ENCODE peak calls at places on chromosomes 3 and 15, in four cellular contexts. F is effector memory CD4-positive, alpha-beta T cell; A is neuronal stem cell; H is testis. I is an unnamed sample. For H3K36me3 and H3K4me1, the result is how much of the 10 kb centered on the place peaks cover.

GRCh38 chr3:115657168-115657567 is 33.9 kb downstream of the GAP43 start:
- DNase-seq in H (no peak), F (no peak), A (no peak), I (peak)

GRCh38 chr3:149376728-149377407 is 581 bp downstream of the TM4SF1 start:
- DNase-seq in H (no peak), A (no peak), F (no peak), I (no peak)

GRCh38 chr3:29718661-29719065 is 437.8 kb downstream of the RBMS3 start:
- DNase-seq in F (no peak), H (no peak), A (no peak), I (no peak)

GRCh38 chr3:120678331-120678845 is 3.7 kb downstream of the HGD start:
- DNase-seq in F (no peak), H (peak), A (no peak), I (peak)

GRCh38 chr3:194280777-194281176 is 70.4 kb downstream of the CPN2 start:
- DNase-seq in H (peak), F (no peak), A (no peak), I (no peak)

GRCh38 chr3:140505256-140505655 is 172.6 kb upstream of the TRIM42 start:
- DNase-seq in A (peak), F (no peak), H (peak), I (no peak)

GRCh38 chr3:141058996-141059395 is 7.8 kb downstream of the SPSB4 start:
- DNase-seq in A (no peak), H (no peak), F (no peak), I (no peak)

GRCh38 chr15:70535071-70535954 is 228.0 kb downstream of the UACA start:
- DNase-seq in A (no peak), H (no peak), F (peak), I (no peak)

GRCh38 chr3:171755015-171755589 is 55.2 kb downstream of the PLD1 start:
- DNase-seq in H (no peak), F (no peak), A (no peak), I (no peak)

GRCh38 chr3:169999433-169999832 is 32.8 kb downstream of the SEC62 start:
- DNase-seq in F (no peak), H (no peak), A (no peak), I (no peak)

GRCh38 chr3:88058593-88059379 is at the start of the genes CGGBP1 and ZNF654:
- DNase-seq in F (peak), H (peak), A (peak), I (peak)

GRCh38 chr3:55721716-55722484 is 234.8 kb upstream of the WNT5A start:
- DNase-seq in F (no peak), A (no peak), H (peak), I (no peak)

GRCh38 chr15:81182746-81183402 is 13.8 kb upstream of the IL16 start:
- DNase-seq in H (peak), A (no peak), F (no peak), I (no peak)

GRCh38 chr15:82647045-82647834 is at the start of gene CPEB1:
- DNase-seq in A (no peak), H (peak), F (no peak), I (no peak)

GRCh38 chr3:127985216-127985615 is 67.0 kb upstream of the SEC61A1 start:
- DNase-seq in H (no peak), F (no peak), A (no peak), I (no peak)

GRCh38 chr15:63250312-63250965 is 27.0 kb upstream of the APH1B start:
- DNase-seq in F (no peak), H (no peak), A (no peak), I (no peak)

DNA sequence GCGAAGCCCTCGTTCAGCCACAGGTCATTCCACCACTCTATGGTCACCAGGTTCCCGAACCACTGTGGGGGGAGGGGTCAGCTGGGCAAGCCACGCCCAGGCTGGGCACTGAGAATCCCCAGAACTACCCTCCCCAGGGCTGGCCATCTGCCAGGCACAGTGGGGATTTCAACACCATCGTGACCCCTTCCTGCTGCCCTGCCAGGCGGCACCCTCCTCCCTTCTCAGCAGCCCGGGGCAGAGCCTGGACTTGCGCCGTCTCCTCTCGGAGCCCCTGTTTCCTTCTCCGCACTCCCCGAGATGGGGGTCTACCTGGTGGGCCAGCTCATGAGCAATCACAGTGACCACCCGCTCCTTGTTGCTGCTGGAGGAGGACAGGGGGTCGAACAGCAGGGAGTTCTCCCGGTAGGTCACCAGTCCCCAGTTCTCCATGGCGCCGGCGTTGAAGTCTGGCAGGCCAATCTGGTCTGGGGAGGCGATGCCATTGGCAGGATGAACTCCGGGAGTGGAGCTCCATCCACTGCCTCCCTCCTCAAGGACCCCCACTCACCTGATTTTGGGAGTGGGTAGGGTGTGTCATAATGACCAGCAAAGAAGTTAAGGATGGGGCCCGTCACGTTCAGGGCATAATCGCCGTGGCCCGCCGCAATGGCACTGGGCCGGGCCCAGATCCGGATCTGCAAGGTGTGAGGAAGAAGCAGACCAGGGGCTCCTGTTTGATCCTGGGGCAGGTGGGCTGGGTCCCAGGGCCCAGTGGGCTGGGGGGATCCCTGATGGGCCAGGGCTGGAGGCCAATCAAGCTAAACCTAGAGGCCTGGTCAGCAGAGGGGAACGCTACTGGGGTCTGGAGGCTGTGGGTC is 10.5 kb downstream of the ANPEP start:
- DNase-seq in F (no peak), H (no peak), A (no peak), I (no peak)
- H3K4me3 ChIP-seq in F (no peak), H (no peak), A (no peak), I (no peak)

DNA sequence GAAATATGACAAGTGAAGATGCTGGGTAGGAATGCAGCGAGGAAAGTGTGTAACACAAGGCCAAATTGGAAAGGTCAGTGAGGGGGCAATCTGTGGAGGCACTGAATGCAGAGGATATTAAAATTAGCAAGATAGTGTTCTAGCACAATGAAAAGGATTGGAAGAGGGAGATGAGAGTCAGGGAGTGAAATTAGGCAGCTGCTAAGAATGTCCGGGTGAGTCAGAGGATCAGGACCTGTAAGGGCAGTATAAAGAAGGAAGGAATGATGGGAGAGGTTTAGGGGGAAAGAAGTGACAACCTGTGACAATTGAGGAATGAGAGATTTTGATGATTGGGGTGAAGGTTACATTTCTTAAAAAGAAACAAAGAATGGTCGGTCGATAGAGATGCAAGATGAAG is 103.5 kb downstream of the UBE3A start:
- DNase-seq in F (no peak), A (no peak), H (no peak), I (no peak)
- H3K36me3 ChIP-seq in F (under half), A (under half), H (under half), I (under half)

GRCh38 chr3:138939563-138940241 is 7.2 kb downstream of the FOXL2 start:
- DNase-seq in F (no peak), H (peak), A (no peak), I (no peak)
- H3K4me1 ChIP-seq in F (half or more), H (under half), A (under half), I (under half)

GRCh38 chr3:71130516-71131384 is 452.8 kb downstream of the FOXP1 start:
- DNase-seq in A (no peak), F (peak), H (peak), I (no peak)
- H3K4me3 ChIP-seq in A (peak), F (peak), H (peak), I (no peak)

GRCh38 chr3:14141602-14142315 is 16.9 kb downstream of the TMEM43 start:
- DNase-seq in H (no peak), A (no peak), F (no peak), I (no peak)

GRCh38 chr3:14142567-14143270 is 17.9 kb downstream of the TMEM43 start:
- DNase-seq in A (no peak), H (no peak), F (peak), I (no peak)

GRCh38 chr3:14144423-14145075 is 19.7 kb downstream of the TMEM43 start:
- DNase-seq in A (peak), H (peak), F (peak), I (no peak)

GRCh38 chr3:14143826-14144225 is 19.0 kb downstream of the TMEM43 start:
- DNase-seq in F (no peak), H (no peak), A (no peak), I (no peak)

GRCh38 chr3:14143271-14143605 is 18.4 kb downstream of the TMEM43 start:
- DNase-seq in F (no peak), A (no peak), H (no peak), I (no peak)
- H3K36me3 ChIP-seq in F (under half), A (under half), H (under half), I (under half)

GRCh38 chr3:49166752-49167556 is 823 bp upstream of the CCDC71 start:
- DNase-seq in A (no peak), H (no peak), F (no peak), I (no peak)
- H3K4me1 ChIP-seq in A (under half), H (under half), F (under half), I (under half)

DNA sequence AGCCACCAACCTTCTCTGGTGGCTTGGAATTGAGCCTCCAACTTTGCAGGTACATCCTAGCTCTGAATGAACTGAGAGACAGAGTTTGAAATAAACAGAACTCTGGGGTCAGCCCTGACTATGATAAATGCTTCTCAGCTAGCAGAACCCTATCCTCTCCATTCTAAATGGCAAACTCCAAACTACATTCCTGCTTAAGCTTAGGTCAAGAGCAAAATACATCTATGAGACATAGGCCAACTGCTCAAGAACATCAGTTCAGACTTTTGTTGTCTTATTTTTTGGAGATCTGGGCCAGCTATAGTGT is 1.5 kb upstream of the SH3BP5 start:
- DNase-seq in H (no peak), A (no peak), F (no peak), I (no peak)
- H3K4me3 ChIP-seq in H (no peak), A (no peak), F (no peak), I (no peak)

I was measured in iPS DF 6.9.